ENCODE peak calls at places on chromosome 21, in five cellular contexts. One of them, this sample, is unnamed. For H3K27me3, the result is how much of the 10 kb centered on the place peaks cover.

GRCh38 chr21:38220270-38220737 is 36.5 kb upstream of the KCNJ15 start:
- DNase-seq in upper lobe of right lung: no peak
- DNase-seq in psoas muscle: no peak
- DNase-seq in breast epithelium: no peak
- DNase-seq in thoracic aorta: no peak
- DNase-seq in this sample: no peak

GRCh38 chr21:34279883-34280282 is 83.9 kb upstream of the KCNE2 start:
- DNase-seq in thoracic aorta: no peak
- DNase-seq in breast epithelium: no peak
- DNase-seq in psoas muscle: no peak
- DNase-seq in upper lobe of right lung: no peak
- DNase-seq in this sample: no peak

GRCh38 chr21:45982256-45982757 is 737 bp downstream of the COL6A1 start:
- DNase-seq in upper lobe of right lung: no peak
- DNase-seq in thoracic aorta: no peak
- DNase-seq in psoas muscle: peak
- DNase-seq in breast epithelium: peak
- DNase-seq in this sample: peak

GRCh38 chr21:14569868-14570267 is 23.8 kb upstream of the SAMSN1 start:
- DNase-seq in upper lobe of right lung: no peak
- DNase-seq in psoas muscle: no peak
- DNase-seq in thoracic aorta: no peak
- DNase-seq in breast epithelium: no peak
- DNase-seq in this sample: no peak

GRCh38 chr21:43290529-43291346 is 121.9 kb downstream of the CRYAA start:
- DNase-seq in thoracic aorta: no peak
- DNase-seq in breast epithelium: no peak
- DNase-seq in psoas muscle: peak
- DNase-seq in upper lobe of right lung: peak
- DNase-seq in this sample: peak

GRCh38 chr21:33578214-33578613 is 10.3 kb downstream of the DONSON start:
- DNase-seq in psoas muscle: no peak
- DNase-seq in upper lobe of right lung: no peak
- DNase-seq in thoracic aorta: no peak
- DNase-seq in breast epithelium: no peak
- DNase-seq in this sample: no peak

GRCh38 chr21:36769051-36769867 is 70.3 kb downstream of the SIM2 start:
- DNase-seq in breast epithelium: no peak
- DNase-seq in psoas muscle: no peak
- DNase-seq in thoracic aorta: no peak
- DNase-seq in upper lobe of right lung: no peak
- DNase-seq in this sample: no peak

GRCh38 chr21:21971384-21971783 is 973.2 kb downstream of the NCAM2 start:
- DNase-seq in psoas muscle: no peak
- DNase-seq in breast epithelium: no peak
- DNase-seq in thoracic aorta: no peak
- DNase-seq in upper lobe of right lung: no peak
- DNase-seq in this sample: no peak

GRCh38 chr21:39282911-39283310 is 30.5 kb downstream of the BRWD1 start:
- DNase-seq in breast epithelium: no peak
- DNase-seq in thoracic aorta: no peak
- DNase-seq in upper lobe of right lung: no peak
- DNase-seq in psoas muscle: no peak
- DNase-seq in this sample: no peak

GRCh38 chr21:27715131-27715530 is 748.2 kb upstream of the ADAMTS5 start:
- DNase-seq in psoas muscle: no peak
- DNase-seq in upper lobe of right lung: no peak
- DNase-seq in breast epithelium: no peak
- DNase-seq in thoracic aorta: no peak
- DNase-seq in this sample: no peak

GRCh38 chr21:28135646-28136045 is 857.0 kb downstream of the LTN1 start:
- DNase-seq in upper lobe of right lung: no peak
- DNase-seq in breast epithelium: no peak
- DNase-seq in psoas muscle: no peak
- DNase-seq in thoracic aorta: no peak
- DNase-seq in this sample: no peak

GRCh38 chr21:27806261-27806660 is 839.4 kb upstream of the ADAMTS5 start:
- DNase-seq in breast epithelium: no peak
- DNase-seq in upper lobe of right lung: no peak
- DNase-seq in psoas muscle: no peak
- DNase-seq in thoracic aorta: no peak
- DNase-seq in this sample: no peak

GRCh38 chr21:15126948-15127347 is 62.1 kb upstream of the NRIP1 start:
- DNase-seq in psoas muscle: no peak
- DNase-seq in thoracic aorta: no peak
- DNase-seq in breast epithelium: no peak
- DNase-seq in upper lobe of right lung: no peak
- DNase-seq in this sample: no peak

GRCh38 chr21:39637197-39637970 is 24.6 kb downstream of the B3GALT5 start:
- DNase-seq in upper lobe of right lung: no peak
- DNase-seq in thoracic aorta: no peak
- DNase-seq in psoas muscle: no peak
- DNase-seq in breast epithelium: no peak
- DNase-seq in this sample: peak

GRCh38 chr21:20875741-20876140 is 122.5 kb upstream of the NCAM2 start:
- DNase-seq in thoracic aorta: no peak
- DNase-seq in psoas muscle: no peak
- DNase-seq in breast epithelium: no peak
- DNase-seq in upper lobe of right lung: no peak
- DNase-seq in this sample: peak

GRCh38 chr21:35540950-35541632 is 492.0 kb upstream of the RUNX1 start:
- DNase-seq in breast epithelium: no peak
- DNase-seq in upper lobe of right lung: no peak
- DNase-seq in thoracic aorta: no peak
- DNase-seq in psoas muscle: no peak
- DNase-seq in this sample: no peak

GRCh38 chr21:31409849-31410762 is 66.0 kb upstream of the TIAM1 start:
- DNase-seq in breast epithelium: no peak
- DNase-seq in upper lobe of right lung: no peak
- DNase-seq in thoracic aorta: no peak
- DNase-seq in psoas muscle: no peak
- DNase-seq in this sample: no peak

GRCh38 chr21:36589352-36589971 is 109.5 kb upstream of the SIM2 start:
- DNase-seq in breast epithelium: peak
- DNase-seq in thoracic aorta: no peak
- DNase-seq in upper lobe of right lung: no peak
- DNase-seq in psoas muscle: peak
- DNase-seq in this sample: peak

GRCh38 chr21:30340714-30341573 is 3.5 kb upstream of the KRTAP27-1 start:
- DNase-seq in upper lobe of right lung: no peak
- DNase-seq in breast epithelium: no peak
- DNase-seq in thoracic aorta: no peak
- DNase-seq in psoas muscle: peak
- DNase-seq in this sample: peak

GRCh38 chr21:33729631-33730030 is 87.3 kb downstream of the ITSN1 start:
- DNase-seq in psoas muscle: no peak
- DNase-seq in upper lobe of right lung: no peak
- DNase-seq in thoracic aorta: no peak
- DNase-seq in breast epithelium: no peak
- DNase-seq in this sample: peak

GRCh38 chr21:46122241-46122671 is 24.3 kb downstream of the COL6A2 start:
- DNase-seq in breast epithelium: no peak
- DNase-seq in thoracic aorta: no peak
- DNase-seq in upper lobe of right lung: peak
- DNase-seq in psoas muscle: no peak
- DNase-seq in this sample: no peak

GRCh38 chr21:36859744-36860501 is 106.5 kb downstream of the HLCS start:
- DNase-seq in thoracic aorta: no peak
- DNase-seq in psoas muscle: peak
- DNase-seq in upper lobe of right lung: peak
- DNase-seq in breast epithelium: peak
- DNase-seq in this sample: no peak

GRCh38 chr21:32383812-32384211 is 9.0 kb downstream of the URB1 start:
- DNase-seq in thoracic aorta: no peak
- DNase-seq in breast epithelium: no peak
- DNase-seq in upper lobe of right lung: no peak
- DNase-seq in psoas muscle: no peak
- DNase-seq in this sample: no peak

GRCh38 chr21:42222386-42222785 is 3.4 kb downstream of the ABCG1 start:
- DNase-seq in upper lobe of right lung: no peak
- DNase-seq in psoas muscle: no peak
- DNase-seq in thoracic aorta: no peak
- DNase-seq in breast epithelium: no peak
- DNase-seq in this sample: no peak
- H3K27me3 ChIP-seq in upper lobe of right lung: under half
- H3K27me3 ChIP-seq in psoas muscle: under half
- H3K27me3 ChIP-seq in thoracic aorta: under half
- H3K27me3 ChIP-seq in breast epithelium: under half
- H3K27me3 ChIP-seq in this sample: half or more

GRCh38 chr21:26554365-26554764 is 18.7 kb downstream of the CYYR1 start:
- DNase-seq in breast epithelium: no peak
- DNase-seq in thoracic aorta: no peak
- DNase-seq in upper lobe of right lung: no peak
- DNase-seq in psoas muscle: no peak
- DNase-seq in this sample: no peak
- TF ChIP-seq CTCF in breast epithelium: no peak
- TF ChIP-seq CTCF in thoracic aorta: no peak
- TF ChIP-seq CTCF in upper lobe of right lung: no peak
- TF ChIP-seq CTCF in psoas muscle: no peak
- TF ChIP-seq CTCF in this sample: no peak

GRCh38 chr21:44868707-44869106 is 4.8 kb downstream of the PTTG1IP start:
- DNase-seq in breast epithelium: no peak
- DNase-seq in thoracic aorta: no peak
- DNase-seq in psoas muscle: no peak
- DNase-seq in upper lobe of right lung: peak
- DNase-seq in this sample: no peak

GRCh38 chr21:44866780-44867179 is 6.7 kb downstream of the PTTG1IP start:
- DNase-seq in psoas muscle: no peak
- DNase-seq in thoracic aorta: no peak
- DNase-seq in breast epithelium: no peak
- DNase-seq in upper lobe of right lung: peak
- DNase-seq in this sample: no peak

GRCh38 chr21:44865561-44866280 is 7.8 kb downstream of the PTTG1IP start:
- DNase-seq in upper lobe of right lung: peak
- DNase-seq in thoracic aorta: no peak
- DNase-seq in breast epithelium: no peak
- DNase-seq in psoas muscle: no peak
- DNase-seq in this sample: no peak

GRCh38 chr21:44867999-44868700 is 5.3 kb downstream of the PTTG1IP start:
- DNase-seq in breast epithelium: no peak
- DNase-seq in thoracic aorta: no peak
- DNase-seq in upper lobe of right lung: peak
- DNase-seq in psoas muscle: no peak
- DNase-seq in this sample: no peak

DNA sequence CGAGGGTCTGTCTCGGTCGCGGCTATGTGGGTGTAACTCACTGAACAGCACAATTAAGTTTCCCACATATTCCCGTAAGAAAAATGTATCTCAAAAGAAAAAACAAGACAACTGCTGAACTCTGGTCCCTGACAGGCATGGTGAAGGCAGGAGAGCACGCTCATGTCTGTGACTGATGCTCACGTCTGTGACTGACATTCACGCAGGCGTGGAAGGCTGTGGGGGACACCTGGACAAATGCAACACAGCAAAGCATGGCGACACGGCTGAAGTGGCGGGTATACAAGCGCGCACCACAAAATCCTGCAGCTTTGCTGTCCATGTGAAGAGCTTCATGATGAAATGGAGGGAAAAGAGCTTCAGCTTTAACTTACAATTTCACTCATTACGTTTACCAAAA is 6.0 kb downstream of the PTTG1IP start:
- DNase-seq in psoas muscle: no peak
- DNase-seq in upper lobe of right lung: peak
- DNase-seq in breast epithelium: no peak
- DNase-seq in thoracic aorta: no peak
- DNase-seq in this sample: no peak
- H3K4me3 ChIP-seq in psoas muscle: peak
- H3K4me3 ChIP-seq in upper lobe of right lung: no peak
- H3K4me3 ChIP-seq in breast epithelium: no peak
- H3K4me3 ChIP-seq in thoracic aorta: no peak
- H3K4me3 ChIP-seq in this sample: no peak

GRCh38 chr21:44724926-44725325 is 13.6 kb upstream of the TSPEAR start:
- DNase-seq in breast epithelium: no peak
- DNase-seq in thoracic aorta: no peak
- DNase-seq in upper lobe of right lung: no peak
- DNase-seq in psoas muscle: no peak
- DNase-seq in this sample: no peak
- H3K27me3 ChIP-seq in breast epithelium: under half
- H3K27me3 ChIP-seq in thoracic aorta: under half
- H3K27me3 ChIP-seq in upper lobe of right lung: half or more
- H3K27me3 ChIP-seq in psoas muscle: under half
- H3K27me3 ChIP-seq in this sample: under half